ENCODE peak calls at places on chromosomes 2 and 18, in four cellular contexts. C is tibial nerve, R is IMR-90, J is PC-9. H is an unnamed sample.

GRCh38 chr18:23283933-23284430 is 148.7 kb downstream of the CABLES1 start:
- DNase-seq in C (no peak), R (peak; percentile 63), J (peak; percentile 44), H (no peak)

GRCh38 chr2:870426-870825 is 80.2 kb upstream of the SNTG2 start:
- DNase-seq in C (no peak), R (no peak), J (no peak), H (no peak)

GRCh38 chr2:213216461-213216860 is 65.0 kb upstream of the IKZF2 start:
- DNase-seq in C (no peak), R (peak; percentile 56), J (peak; percentile 9), H (no peak)

GRCh38 chr2:212665948-212666347 is 127.3 kb upstream of the ERBB4 start:
- DNase-seq in C (no peak), R (no peak), J (no peak), H (no peak)

GRCh38 chr2:201654611-201655384 is 11.5 kb upstream of the TMEM237 start:
- DNase-seq in C (no peak), R (peak; percentile 91), J (no peak), H (no peak)

GRCh38 chr2:213315168-213315876 is 31.1 kb downstream of the SPAG16 start:
- DNase-seq in C (no peak), R (no peak), J (no peak), H (no peak)

GRCh38 chr2:33420726-33421125 is 55.7 kb upstream of the RASGRP3 start:
- DNase-seq in C (no peak), R (peak; percentile 41), J (no peak), H (no peak)

GRCh38 chr18:64132871-64133270 is 16.0 kb downstream of the LINC00305 start:
- DNase-seq in C (no peak), R (no peak), J (no peak), H (no peak)

GRCh38 chr2:206856474-206856873 is 82.8 kb upstream of the CPO start:
- DNase-seq in C (no peak), R (peak; percentile 50), J (no peak), H (no peak)

GRCh38 chr18:25815659-25816058 is 274.8 kb downstream of the SS18 start:
- DNase-seq in C (no peak), R (no peak), J (no peak), H (no peak)

GRCh38 chr2:1169291-1169949 is 218.8 kb downstream of the SNTG2 start:
- DNase-seq in C (no peak), R (no peak), J (no peak), H (no peak)

GRCh38 chr2:216553093-216553478 is 54.4 kb downstream of the RPL37A start:
- DNase-seq in C (no peak), R (peak; percentile 78), J (no peak), H (no peak)

GRCh38 chr2:122927217-122927616 is 1097.9 kb upstream of the CNTNAP5 start:
- DNase-seq in C (no peak), R (no peak), J (no peak), H (no peak)

GRCh38 chr2:238404406-238405216 is 22.1 kb upstream of the ASB1 start:
- DNase-seq in C (no peak), R (no peak), J (no peak), H (no peak)

GRCh38 chr2:235716875-235717496 is 223.1 kb downstream of the AGAP1 start:
- DNase-seq in C (no peak), R (peak; percentile 45), J (no peak), H (no peak)

GRCh38 chr2:144358979-144359541 is 160.9 kb downstream of the ZEB2 start:
- DNase-seq in C (no peak), R (peak; percentile 71), J (no peak), H (no peak)

GRCh38 chr2:227191367-227191766 is 26.9 kb downstream of the COL4A3 start:
- DNase-seq in C (no peak), R (peak; percentile 5), J (no peak), H (no peak)

GRCh38 chr2:223511168-223511567 is 91.0 kb downstream of the SCG2 start:
- DNase-seq in C (no peak), R (no peak), J (no peak), H (no peak)

GRCh38 chr2:160934263-160934662 is 226.0 kb upstream of the TANK start:
- DNase-seq in C (no peak), R (peak; percentile 19), J (no peak), H (no peak)

GRCh38 chr2:176892818-176893217 is 319.8 kb upstream of the HNRNPA3 start:
- DNase-seq in C (no peak), R (no peak), J (no peak), H (no peak)

GRCh38 chr2:20104900-20105545 is 53.6 kb upstream of the LAPTM4A start:
- DNase-seq in C (no peak), R (no peak), J (no peak), H (no peak)

GRCh38 chr2:101692037-101692436 is 5.5 kb upstream of the MAP4K4 start:
- DNase-seq in C (no peak), R (no peak), J (no peak), H (no peak)

GRCh38 chr2:146523218-146523617 is 1321.6 kb upstream of the ACVR2A start:
- DNase-seq in C (no peak), R (peak; percentile 9), J (no peak), H (no peak)
- TF ChIP-seq CTCF in C (peak; percentile 14), R (peak; percentile 39), J (peak; percentile 61), H (no peak)

GRCh38 chr2:35933031-35933430 is 422.5 kb upstream of the CRIM1 start:
- DNase-seq in C (no peak), R (peak; percentile 50), J (no peak), H (no peak)
- TF ChIP-seq CTCF in C (no peak), R (no peak), J (no peak), H (no peak)

DNA sequence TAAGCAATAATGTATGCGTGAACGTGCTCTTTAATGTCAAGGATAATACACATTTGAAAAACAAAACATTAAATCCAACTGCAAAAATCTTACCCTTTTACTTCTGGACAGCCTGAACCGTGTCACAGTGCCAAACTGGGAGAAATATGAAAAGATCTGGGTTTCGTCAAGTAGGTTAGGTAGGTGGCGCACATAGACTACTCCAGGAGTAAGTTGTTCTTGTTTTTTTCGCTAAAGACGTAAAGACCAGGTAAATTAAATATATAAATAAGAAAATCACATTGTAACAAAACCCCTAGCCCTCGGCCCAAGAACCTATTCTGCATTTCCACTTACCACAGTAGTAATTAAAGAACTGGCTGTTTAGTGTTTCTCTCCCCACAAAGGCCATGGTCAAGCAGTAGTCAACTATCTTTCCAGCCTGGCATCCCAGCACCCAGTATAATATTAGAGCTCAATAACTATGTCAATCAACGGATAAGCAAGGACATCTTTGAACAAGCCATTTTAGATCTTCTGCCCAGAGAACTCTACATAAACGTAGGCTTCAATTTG is 1.1 kb downstream of the NIFK start:
- DNase-seq in C (no peak), R (no peak), J (no peak), H (no peak)
- TF ChIP-seq CTCF in C (no peak), R (peak; percentile 9), J (no peak), H (no peak)

GRCh38 chr2:192025607-192026006 is 169.1 kb downstream of the TMEFF2 start:
- DNase-seq in C (no peak), R (no peak), J (no peak), H (no peak)
- TF ChIP-seq CTCF in C (no peak), R (no peak), J (no peak), H (no peak)

DNA sequence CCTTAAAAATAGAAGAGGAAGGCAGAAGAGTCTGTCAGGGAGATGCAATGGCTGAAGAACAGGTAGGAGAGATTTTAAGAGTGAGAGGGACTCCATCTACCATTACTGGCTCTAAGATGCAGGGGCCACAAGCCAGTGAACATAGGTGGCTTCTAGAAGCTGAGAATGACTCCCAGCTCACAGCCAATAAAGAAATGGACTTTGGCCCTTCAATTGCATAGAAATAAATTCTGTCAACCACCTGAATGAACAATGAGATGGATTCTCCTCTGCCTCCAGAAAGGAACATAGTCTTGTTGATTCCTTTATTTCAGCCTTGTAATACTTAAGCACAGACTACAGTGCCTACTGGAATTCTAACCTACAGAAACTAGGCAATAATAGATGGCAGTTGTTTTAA is 603.3 kb upstream of the NXPH2 start:
- DNase-seq in C (no peak), R (no peak), J (no peak), H (no peak)
- TF ChIP-seq CTCF in C (no peak), R (no peak), J (no peak), H (no peak)

GRCh38 chr2:178449700-178450573 is 1.0 kb downstream of the PRKRA start:
- DNase-seq in C (no peak), R (peak; percentile 11), J (no peak), H (no peak)

GRCh38 chr2:178452334-178452733 is 1.2 kb downstream of the PJVK start:
- DNase-seq in C (no peak), R (no peak), J (no peak), H (no peak)

GRCh38 chr2:178452870-178453269 is 1.7 kb downstream of the PJVK start:
- DNase-seq in C (no peak), R (no peak), J (no peak), H (no peak)

GRCh38 chr2:178448968-178449661 is 1.9 kb downstream of the PRKRA start:
- DNase-seq in C (no peak), R (no peak), J (no peak), H (no peak)

DNA sequence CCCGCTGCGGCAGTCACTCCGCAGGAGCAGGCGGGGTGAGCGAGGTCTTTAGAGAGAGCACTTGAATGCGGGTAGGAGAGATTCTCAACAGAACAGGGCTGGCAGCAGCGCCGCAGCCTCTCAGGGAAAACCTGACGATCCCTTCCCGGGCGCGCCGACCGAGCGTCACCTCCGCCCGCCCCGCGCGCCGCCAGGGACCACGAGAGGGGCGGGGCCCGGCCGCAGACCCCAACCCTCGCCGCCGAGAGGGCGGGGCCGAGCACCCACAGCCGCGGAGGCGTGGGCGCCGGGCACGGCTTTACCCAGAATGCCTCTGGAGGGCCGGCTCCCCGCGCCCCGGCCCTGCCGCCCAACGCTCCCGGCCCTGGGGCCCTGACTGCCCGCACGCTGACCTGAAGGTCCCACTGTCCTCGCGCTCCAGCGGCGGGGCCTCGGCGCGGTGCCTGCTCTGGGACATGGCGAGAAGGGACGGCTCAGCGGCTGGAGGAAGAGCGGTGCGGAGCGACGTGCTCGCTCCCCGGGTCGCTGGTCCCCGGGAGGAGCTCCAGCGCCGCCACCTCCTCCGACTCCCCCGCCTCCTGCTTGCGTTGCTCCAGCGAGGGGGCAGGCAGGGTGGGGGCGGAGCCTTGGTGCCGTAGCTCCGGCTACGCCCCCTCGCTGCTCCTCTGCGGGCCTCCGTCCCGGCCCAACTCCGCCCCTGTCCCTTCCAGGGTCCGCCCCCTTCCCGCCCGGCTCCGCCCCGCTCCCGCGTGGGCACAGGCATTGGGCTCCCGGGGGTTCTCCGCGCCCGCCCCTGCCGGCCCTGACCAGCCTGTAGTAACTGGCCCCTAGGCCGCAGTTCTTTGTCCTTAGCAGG is at the start of the genes PJVK and PRKRA:
- DNase-seq in C (peak; percentile 96), R (peak; percentile 97), J (peak; percentile 100), H (peak; percentile 87)
- TF ChIP-seq CTCF in C (no peak), R (no peak), J (no peak), H (no peak)

DNA sequence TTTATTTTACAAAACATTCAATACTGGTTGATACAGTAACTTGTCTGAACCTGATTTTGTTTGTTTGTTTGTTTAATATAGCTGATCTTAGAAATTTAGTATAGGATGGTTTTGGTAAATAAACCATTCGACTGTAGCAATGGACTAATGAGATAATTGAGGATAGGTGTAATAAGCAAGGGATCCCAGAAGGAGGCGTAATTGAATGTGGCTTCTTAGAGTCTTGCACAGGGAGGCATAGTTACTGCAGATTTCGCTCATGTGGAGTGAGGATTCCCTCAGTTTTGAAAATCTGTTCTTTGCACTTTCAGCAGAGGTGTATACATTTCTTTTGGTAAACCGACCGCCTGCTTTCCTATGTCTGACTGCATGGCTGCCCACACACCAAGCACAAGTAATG is 709.6 kb downstream of the SOCS6 start:
- DNase-seq in C (no peak), R (no peak), J (no peak), H (no peak)
- TF ChIP-seq CTCF in C (no peak), R (peak; percentile 9), J (peak; percentile 26), H (no peak)

H was measured in omental fat pad.